ENCODE peak calls at places on chromosome 3, in seven cellular contexts. A is GM23338, R is PC-3, S is MM.1S, U is neural progenitor cell, C is hepatocyte, I is HCT116. D is an unnamed sample.

GRCh38 chr3:48270306-48270705 is 29.4 kb downstream of the ZNF589 start:
- DNase-seq in A (no peak), R (no peak), S (no peak), U (no peak), C (no peak), I (no peak), D (no peak)

GRCh38 chr3:46830801-46831200 is 32.4 kb downstream of the MYL3 start:
- DNase-seq in A (no peak), R (no peak), S (no peak), U (no peak), C (no peak), I (no peak), D (no peak)

GRCh38 chr3:62201438-62202035 is 171.8 kb downstream of the FEZF2 start:
- DNase-seq in A (peak), R (peak), S (peak), U (peak), C (peak), I (peak), D (peak)

GRCh38 chr3:114057011-114057347 is 442 bp downstream of the QTRT2 start:
- DNase-seq in A (no peak), R (no peak), S (no peak), U (no peak), C (no peak), I (no peak), D (no peak)

GRCh38 chr3:167110906-167111305 is 269.2 kb downstream of the ZBBX start:
- DNase-seq in A (peak), R (peak), S (no peak), U (peak), C (no peak), I (no peak), D (no peak)

GRCh38 chr3:175346573-175347356 is 487.6 kb downstream of the NAALADL2 start:
- DNase-seq in A (no peak), R (peak), S (peak), U (no peak), C (peak), I (peak), D (peak)

GRCh38 chr3:190101320-190102117 is 19.2 kb downstream of the P3H2 start:
- DNase-seq in A (peak), R (no peak), S (no peak), U (peak), C (no peak), I (no peak), D (peak)

GRCh38 chr3:24128195-24129005 is 183.3 kb downstream of the NR1D2 start:
- DNase-seq in A (no peak), R (peak), S (no peak), U (no peak), C (no peak), I (peak), D (peak)

GRCh38 chr3:66035763-66036477 is 2.8 kb downstream of the MAGI1 start:
- DNase-seq in A (peak), R (no peak), S (no peak), U (peak), C (peak), I (no peak), D (peak)

GRCh38 chr3:178602864-178603263 is 66.6 kb downstream of the KCNMB2 start:
- DNase-seq in A (no peak), R (no peak), S (no peak), U (no peak), C (no peak), I (no peak), D (no peak)

GRCh38 chr3:23202203-23202920 is 765 bp upstream of the UBE2E2 start:
- DNase-seq in A (peak), R (peak), S (no peak), U (no peak), C (no peak), I (no peak), D (peak)

GRCh38 chr3:189573004-189573403 is 58.2 kb upstream of the TP63 start:
- DNase-seq in A (no peak), R (no peak), S (no peak), U (no peak), C (no peak), I (no peak), D (peak)

GRCh38 chr3:151014619-151015018 is 42.1 kb upstream of the CLRN1 start:
- DNase-seq in A (no peak), R (no peak), S (no peak), U (no peak), C (peak), I (no peak), D (no peak)

GRCh38 chr3:10757021-10757820 is 58.8 kb upstream of the SLC6A11 start:
- DNase-seq in A (no peak), R (peak), S (no peak), U (no peak), C (no peak), I (no peak), D (peak)

GRCh38 chr3:46584598-46585467 is 18.7 kb upstream of the LRRC2 start:
- DNase-seq in A (no peak), R (no peak), S (no peak), U (no peak), C (no peak), I (no peak), D (no peak)

GRCh38 chr3:10470666-10471336 is 34.6 kb downstream of the ATP2B2 start:
- DNase-seq in A (peak), R (no peak), S (no peak), U (peak), C (no peak), I (no peak), D (no peak)

GRCh38 chr3:33278106-33278672 is 947 bp downstream of the FBXL2 start:
- DNase-seq in A (peak), R (peak), S (no peak), U (no peak), C (peak), I (no peak), D (peak)

GRCh38 chr3:143016321-143016972 is 15.1 kb downstream of the U2SURP start:
- DNase-seq in A (peak), R (peak), S (peak), U (no peak), C (no peak), I (no peak), D (peak)

GRCh38 chr3:71582612-71583568 is 638 bp downstream of the FOXP1 start:
- DNase-seq in A (peak), R (peak), S (peak), U (peak), C (peak), I (no peak), D (peak)

GRCh38 chr3:48655586-48655985 is 7.1 kb downstream of the CELSR3 start:
- DNase-seq in A (no peak), R (no peak), S (no peak), U (no peak), C (no peak), I (no peak), D (peak)

GRCh38 chr3:146099316-146099715 is 61.7 kb downstream of the PLOD2 start:
- DNase-seq in A (no peak), R (no peak), S (no peak), U (no peak), C (no peak), I (no peak), D (no peak)

GRCh38 chr3:13840456-13840855 is 39.4 kb downstream of the WNT7A start:
- DNase-seq in A (no peak), R (peak), S (no peak), U (no peak), C (no peak), I (no peak), D (no peak)
- H3K27ac ChIP-seq in A (no peak), R (peak), S (no peak), U (no peak), C (no peak), I (no peak), D (no peak)

GRCh38 chr3:15331606-15332404 is 581 bp downstream of the SH3BP5 start:
- DNase-seq in A (peak), R (peak), S (peak), U (peak), C (no peak), I (no peak), D (peak)
- TF ChIP-seq EZH2 in A (no peak), R (no peak), S (no peak), U (peak), C (peak), I (no peak), D (no peak)

DNA sequence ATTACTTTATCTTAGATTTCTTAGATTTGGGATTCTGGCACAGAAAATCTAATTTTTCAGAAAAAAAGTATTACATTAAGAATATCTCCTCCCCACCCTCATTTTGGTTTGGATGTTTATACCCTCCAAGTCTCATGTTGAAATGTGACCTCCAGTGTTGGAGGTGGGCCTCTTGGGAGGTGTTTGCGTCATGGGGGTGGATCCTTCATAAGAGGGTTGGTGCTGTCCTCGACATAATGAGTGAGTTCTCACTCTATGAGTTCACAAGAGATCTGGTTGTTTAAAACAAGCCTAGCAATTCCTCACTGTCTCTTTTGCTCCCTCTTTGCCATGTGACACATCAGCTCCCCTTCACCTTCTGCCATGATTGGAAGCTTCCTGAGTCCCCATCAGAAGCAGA is 45.6 kb upstream of the WWTR1 start:
- DNase-seq in A (no peak), R (no peak), S (no peak), U (no peak), C (no peak), I (no peak), D (peak)
- TF ChIP-seq EZH2phosphoT487 in A (no peak), R (no peak), S (no peak), U (no peak), C (no peak), I (no peak), D (no peak)

DNA sequence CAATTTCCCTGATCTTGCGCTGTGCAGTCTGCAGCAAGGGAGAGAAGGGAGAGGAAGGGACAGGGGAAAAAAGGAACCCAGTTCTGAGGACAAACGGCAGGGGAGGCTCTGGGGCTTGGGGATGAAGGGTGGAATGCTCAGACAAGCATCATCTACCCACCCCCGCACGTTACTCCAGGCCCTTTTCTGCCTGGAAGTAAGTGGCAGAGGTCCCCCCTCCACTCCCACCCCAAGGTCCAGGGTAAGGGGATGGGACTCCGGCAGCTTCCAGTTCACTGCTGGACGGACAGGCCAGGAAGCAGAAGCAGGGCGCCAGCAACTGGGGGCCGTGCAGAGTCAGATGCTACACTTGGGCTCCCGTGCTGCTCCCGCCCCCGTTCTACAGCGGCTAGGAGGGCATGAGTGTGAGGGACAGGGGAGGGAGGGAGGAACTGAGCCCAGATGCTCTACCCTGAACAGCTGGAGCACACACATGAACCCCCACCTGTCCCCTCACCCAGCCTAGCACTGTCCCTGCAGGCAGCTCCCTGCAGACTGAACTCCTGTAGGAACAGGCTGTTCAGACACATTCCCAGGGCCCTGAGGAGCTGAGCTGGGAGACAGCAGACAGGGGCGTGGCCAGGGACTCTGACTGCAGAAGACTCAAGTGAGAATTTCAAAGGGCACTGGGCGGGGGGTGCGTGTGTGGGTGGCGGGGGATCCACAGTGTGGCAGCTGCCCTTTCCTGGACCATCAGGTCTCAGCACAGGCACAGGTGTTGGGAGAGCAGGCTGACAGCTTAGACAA is 59.7 kb downstream of the SENP2 start:
- DNase-seq in A (peak), R (no peak), S (no peak), U (peak), C (peak), I (no peak), D (no peak)
- H3K27ac ChIP-seq in A (peak), R (no peak), S (no peak), U (peak), C (no peak), I (no peak), D (no peak)

DNA sequence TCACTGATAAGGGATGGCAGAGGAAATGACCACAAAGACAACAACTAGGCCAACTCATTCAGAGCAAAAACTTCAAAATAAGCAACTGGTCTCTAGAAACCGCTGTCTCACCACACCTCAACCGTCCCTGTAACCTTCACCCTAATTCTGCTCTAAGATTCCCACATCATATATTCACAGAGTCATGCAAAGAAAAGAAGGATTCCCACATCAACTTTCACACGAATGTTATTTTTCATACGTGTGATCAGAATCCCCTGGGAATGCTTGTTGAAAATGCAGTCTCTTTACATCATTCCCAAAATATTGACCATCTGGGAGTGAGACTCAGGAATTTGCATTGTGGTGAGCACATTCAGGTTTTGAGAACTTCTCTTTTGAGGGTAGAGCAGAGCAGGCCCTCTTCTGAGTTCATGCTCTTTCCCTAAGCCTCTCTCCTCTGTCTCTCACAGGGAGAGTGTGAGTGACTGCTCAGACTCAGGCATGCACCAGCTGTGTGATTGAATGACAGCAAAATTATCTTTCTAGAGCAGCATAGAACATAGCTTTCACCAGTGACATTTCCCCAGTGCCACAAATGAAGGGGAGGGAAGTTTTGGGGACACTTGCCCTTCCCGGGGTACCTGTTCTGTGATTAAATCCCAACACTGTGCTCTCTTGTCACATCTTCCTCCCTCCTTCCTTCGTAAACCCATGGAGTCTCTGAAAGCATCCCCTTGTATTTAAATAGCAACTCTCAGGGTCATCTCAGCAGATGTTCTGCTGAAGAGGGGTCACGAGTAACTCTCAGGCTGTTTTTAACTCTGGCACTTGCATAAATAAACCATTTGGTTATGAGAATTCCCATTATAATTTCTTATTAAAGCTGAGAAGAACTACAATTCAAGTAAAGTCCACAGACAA is 170.9 kb downstream of the PLCL2 start:
- DNase-seq in A (no peak), R (no peak), S (no peak), U (no peak), C (no peak), I (no peak), D (peak)
- TF ChIP-seq EZH2 in A (no peak), R (no peak), S (no peak), U (no peak), C (no peak), I (no peak), D (no peak)